ENCODE peak calls at places on chromosomes 5 and 9, in eight cellular contexts. V, J, N, M, L, A, D and X are unnamed samples.

GRCh38 chr5:107576736-107577440 is 93.8 kb downstream of the EFNA5 start:
- DNase-seq in V (no peak), J (no peak), N (no peak), M (no peak), L (no peak), A (no peak), D (no peak), X (no peak)

GRCh38 chr5:68315679-68316271 is 100.2 kb downstream of the PIK3R1 start:
- DNase-seq in V (no peak), J (no peak), N (peak; percentile 27), M (no peak), L (no peak), A (no peak), D (peak; percentile 31), X (no peak)

GRCh38 chr5:72378636-72379289 is 58.6 kb downstream of the PTCD2 start:
- DNase-seq in V (peak; percentile 38), J (peak; percentile 28), N (no peak), M (no peak), L (peak; percentile 86), A (no peak), D (no peak), X (no peak)

GRCh38 chr5:116446356-116447005 is 128.1 kb downstream of the SEMA6A start:
- DNase-seq in V (no peak), J (no peak), N (no peak), M (no peak), L (no peak), A (no peak), D (no peak), X (no peak)

GRCh38 chr5:10329808-10330481 is 22.2 kb upstream of the CMBL start:
- DNase-seq in V (peak; percentile 45), J (no peak), N (peak; percentile 27), M (no peak), L (peak; percentile 88), A (no peak), D (no peak), X (no peak)

GRCh38 chr9:136095495-136096058 is 488 bp upstream of the NACC2 start:
- DNase-seq in V (no peak), J (no peak), N (peak; percentile 45), M (no peak), L (peak; percentile 31), A (peak; percentile 66), D (no peak), X (no peak)

GRCh38 chr9:98260635-98261034 is 5.2 kb upstream of the TBC1D2 start:
- DNase-seq in V (no peak), J (no peak), N (no peak), M (no peak), L (no peak), A (no peak), D (no peak), X (no peak)

GRCh38 chr5:93188876-93189485 is 392.0 kb downstream of the NR2F1-AS1 start:
- DNase-seq in V (no peak), J (no peak), N (no peak), M (no peak), L (no peak), A (no peak), D (no peak), X (no peak)

GRCh38 chr5:168879929-168880328 is 300.8 kb upstream of the PANK3 start:
- DNase-seq in V (peak; percentile 44), J (no peak), N (no peak), M (no peak), L (no peak), A (no peak), D (no peak), X (no peak)

GRCh38 chr5:174411513-174411819 is 312.9 kb upstream of the MSX2 start:
- DNase-seq in V (no peak), J (no peak), N (no peak), M (no peak), L (no peak), A (no peak), D (no peak), X (no peak)

GRCh38 chr9:110252509-110253139 is 3.7 kb downstream of the TXN start:
- DNase-seq in V (no peak), J (no peak), N (no peak), M (no peak), L (no peak), A (no peak), D (no peak), X (no peak)

GRCh38 chr9:114364123-114364522 is 23.7 kb downstream of the AKNA start:
- DNase-seq in V (no peak), J (no peak), N (no peak), M (no peak), L (peak; percentile 85), A (no peak), D (no peak), X (no peak)

GRCh38 chr5:115685480-115685879 is 59.6 kb upstream of the TMED7 start:
- DNase-seq in V (no peak), J (no peak), N (no peak), M (no peak), L (no peak), A (no peak), D (no peak), X (no peak)

GRCh38 chr5:135026645-135027317 is 7.2 kb downstream of the PITX1 start:
- DNase-seq in V (no peak), J (no peak), N (no peak), M (no peak), L (no peak), A (no peak), D (no peak), X (no peak)

DNA sequence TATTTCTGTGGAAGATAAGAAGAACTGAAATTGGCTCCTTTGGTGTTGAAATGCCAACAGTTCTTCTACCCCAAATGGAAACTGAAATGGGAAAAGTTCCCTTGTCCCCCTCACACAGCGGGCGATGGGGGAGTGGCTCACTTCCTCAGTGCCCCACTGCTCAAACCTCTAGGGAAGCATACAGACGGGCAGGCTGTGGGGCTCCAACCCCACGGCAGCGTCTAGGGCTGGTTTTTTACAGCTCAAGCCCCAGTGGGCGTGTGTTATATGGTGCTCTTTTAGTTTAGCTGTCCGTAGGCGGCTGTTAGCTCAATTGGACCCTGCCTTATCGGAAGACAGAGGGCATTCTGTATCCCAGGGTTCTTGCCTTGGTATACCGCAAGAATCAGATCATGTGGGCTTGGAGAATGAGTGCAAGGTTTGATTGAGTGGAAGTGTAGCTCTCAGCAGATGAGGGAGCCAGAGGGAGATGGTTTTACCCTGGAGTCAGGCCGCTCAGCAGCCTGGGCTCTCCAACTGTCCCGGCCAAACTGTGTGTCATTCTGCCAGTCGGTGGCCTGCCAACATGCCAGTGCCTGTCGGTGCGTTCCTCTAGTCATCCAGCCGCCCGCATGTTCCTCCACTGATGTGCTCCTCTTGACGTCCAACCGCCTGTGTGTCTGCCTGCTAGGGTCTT is 166.4 kb upstream of the ZNF608 start:
- DNase-seq in V (peak; percentile 9), J (no peak), N (no peak), M (no peak), L (no peak), A (no peak), D (no peak), X (no peak)
- TF ChIP-seq CTCF in V (no peak), J (no peak), N (no peak), M (no peak), L (no peak), A (no peak), D (no peak), X (no peak)

GRCh38 chr9:13690595-13690994 is 411.1 kb upstream of the MPDZ start:
- DNase-seq in V (no peak), J (no peak), N (no peak), M (no peak), L (peak; percentile 29), A (no peak), D (no peak), X (no peak)

GRCh38 chr9:13688223-13688989 is 408.9 kb upstream of the MPDZ start:
- DNase-seq in V (no peak), J (no peak), N (no peak), M (no peak), L (no peak), A (no peak), D (no peak), X (no peak)

GRCh38 chr9:13689925-13690324 is 410.4 kb upstream of the MPDZ start:
- DNase-seq in V (no peak), J (no peak), N (no peak), M (no peak), L (no peak), A (no peak), D (no peak), X (no peak)

DNA sequence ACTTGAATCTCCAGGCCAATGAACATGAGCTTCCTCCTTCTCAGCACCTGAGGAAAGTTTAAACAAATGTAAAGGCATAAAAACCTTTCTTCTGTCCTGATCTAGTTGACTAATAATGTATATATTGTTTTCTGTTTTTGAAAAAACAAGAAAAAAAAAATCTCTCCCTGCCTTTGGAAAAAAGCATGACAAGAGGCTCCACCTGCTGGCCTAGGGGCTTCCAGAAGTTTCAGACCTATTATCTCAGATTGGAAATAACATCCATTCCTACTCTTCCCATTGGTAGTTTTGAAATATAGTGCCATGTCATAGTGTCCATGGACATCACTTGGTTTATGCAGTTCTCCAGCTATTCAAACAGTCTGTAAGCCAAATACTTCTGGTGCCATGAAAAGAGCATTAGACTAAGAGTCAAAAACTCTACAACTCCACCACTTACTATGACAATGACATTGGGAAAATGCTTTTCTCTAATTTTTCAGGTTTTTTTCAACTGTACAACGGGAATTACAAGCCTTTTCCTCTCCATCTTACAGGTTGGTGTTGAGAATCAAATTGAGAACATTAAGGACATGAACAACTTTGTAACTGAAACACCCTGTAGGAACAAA is 409.6 kb upstream of the MPDZ start:
- DNase-seq in V (peak; percentile 19), J (peak; percentile 29), N (no peak), M (no peak), L (no peak), A (no peak), D (no peak), X (no peak)
- TF ChIP-seq CTCF in V (peak; percentile 72), J (peak; percentile 64), N (no peak), M (no peak), L (peak; percentile 13), A (no peak), D (no peak), X (peak; percentile 52)

GRCh38 chr5:25863811-25864210 is 1174.6 kb downstream of the CDH9 start:
- DNase-seq in V (no peak), J (no peak), N (no peak), M (no peak), L (no peak), A (no peak), D (no peak), X (no peak)

GRCh38 chr5:25862276-25862675 is 1176.1 kb downstream of the CDH9 start:
- DNase-seq in V (no peak), J (peak; percentile 54), N (no peak), M (no peak), L (no peak), A (no peak), D (no peak), X (no peak)

DNA sequence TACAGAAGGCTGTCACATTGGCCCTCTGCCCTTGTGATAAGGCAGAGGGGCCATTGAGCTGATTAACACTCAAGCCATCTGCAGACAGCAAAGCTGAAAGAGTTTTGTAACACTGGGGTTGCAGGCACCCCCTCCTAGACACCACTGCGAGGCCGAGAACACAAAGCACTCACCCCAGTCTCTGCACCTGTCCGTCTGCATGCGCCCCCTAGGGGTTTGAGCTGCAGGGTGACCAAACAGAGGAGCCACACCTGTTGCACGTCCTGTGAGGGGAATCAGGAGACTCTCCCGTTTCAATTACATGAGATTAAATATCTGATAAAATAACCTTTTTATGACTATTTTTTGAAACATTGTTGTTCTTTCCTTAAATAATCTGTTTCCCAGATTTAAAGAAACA is 1180.4 kb downstream of the CDH9 start:
- DNase-seq in V (no peak), J (peak; percentile 53), N (no peak), M (no peak), L (no peak), A (no peak), D (no peak), X (no peak)
- TF ChIP-seq CTCF in V (no peak), J (peak; percentile 58), N (no peak), M (no peak), L (no peak), A (no peak), D (no peak), X (peak; percentile 47)

GRCh38 chr9:7342229-7342628 is 457.3 kb downstream of the DMAC1 start:
- DNase-seq in V (no peak), J (no peak), N (no peak), M (no peak), L (no peak), A (no peak), D (no peak), X (no peak)
- TF ChIP-seq CTCF in V (peak; percentile 55), J (no peak), N (no peak), M (no peak), L (peak; percentile 24), A (no peak), D (no peak), X (no peak)